ENCODE peak calls at places on chromosomes 11 and 22, in five cellular contexts. R is pancreas, A is GM23248, K is dorsolateral prefrontal cortex, S is tibial nerve. U is an unnamed sample.

GRCh38 chr11:83061883-83062282 is 9.8 kb downstream of the RAB30 start:
- DNase-seq in A (no peak), S (no peak), R (no peak), K (no peak), U (no peak)

GRCh38 chr11:64366751-64367150 is 7.8 kb downstream of the RPS6KA4 start:
- DNase-seq in S (no peak), R (no peak), A (peak), K (no peak), U (no peak)

GRCh38 chr11:93591247-93591898 is 48.2 kb upstream of the SMCO4 start:
- DNase-seq in K (no peak), S (no peak), A (peak), R (no peak), U (no peak)

GRCh38 chr11:57903441-57904123 is 120.1 kb upstream of the OR9Q1 start:
- DNase-seq in S (no peak), R (no peak), K (peak), A (peak), U (no peak)

GRCh38 chr22:35425971-35426800 is 26.2 kb downstream of the MCM5 start:
- DNase-seq in R (no peak), S (no peak), A (peak), K (no peak), U (no peak)

GRCh38 chr22:48780597-48781277 is 1046.9 kb downstream of the BRD1 start:
- DNase-seq in A (no peak), R (no peak), S (peak), K (no peak), U (no peak)

GRCh38 chr11:12199231-12199948 is 89.0 kb downstream of the MICAL2 start:
- DNase-seq in A (no peak), S (no peak), R (no peak), K (no peak), U (no peak)

GRCh38 chr11:117814766-117815261 is 9.7 kb downstream of the FXYD2 start:
- DNase-seq in S (peak), R (peak), K (peak), A (no peak), U (no peak)

GRCh38 chr11:76700177-76701100 is 29.9 kb upstream of the LRRC32 start:
- DNase-seq in K (no peak), R (no peak), S (no peak), A (peak), U (no peak)

GRCh38 chr11:62430350-62430749 is 11.5 kb downstream of the SCGB1A1 start:
- DNase-seq in K (no peak), S (no peak), A (peak), R (no peak), U (no peak)

GRCh38 chr22:29108137-29108536 is 35.3 kb downstream of the KREMEN1 start:
- DNase-seq in R (no peak), S (no peak), K (no peak), A (peak), U (no peak)

GRCh38 chr22:19942886-19943664 is 1.5 kb upstream of the TXNRD2 start:
- DNase-seq in K (no peak), A (peak), S (no peak), R (peak), U (no peak)

GRCh38 chr11:1335811-1336761 is 26.7 kb upstream of the TOLLIP start:
- DNase-seq in A (peak), K (peak), R (peak), S (peak), U (no peak)

GRCh38 chr11:17774232-17775034 is 39.9 kb downstream of the KCNC1 start:
- DNase-seq in R (no peak), A (no peak), S (no peak), K (no peak), U (no peak)

GRCh38 chr22:24105018-24105360 is 76.3 kb upstream of the SUSD2 start:
- DNase-seq in S (no peak), K (no peak), R (no peak), A (peak), U (peak)

GRCh38 chr11:32003335-32003734 is 87.5 kb upstream of the RCN1 start:
- DNase-seq in K (no peak), S (no peak), A (no peak), R (no peak), U (no peak)

GRCh38 chr11:4826425-4826824 is 5.3 kb downstream of the OR51F2 start:
- DNase-seq in S (no peak), K (no peak), A (no peak), R (no peak), U (no peak)

GRCh38 chr11:96309001-96309642 is 33.9 kb downstream of the MAML2 start:
- DNase-seq in R (no peak), K (no peak), S (no peak), A (peak), U (no peak)

GRCh38 chr11:125314264-125315087 is 149.9 kb downstream of the PKNOX2 start:
- DNase-seq in R (no peak), A (no peak), K (no peak), S (no peak), U (no peak)

GRCh38 chr11:11555228-11555627 is 66.6 kb downstream of the GALNT18 start:
- DNase-seq in K (no peak), S (no peak), A (no peak), R (peak), U (no peak)

GRCh38 chr11:44398266-44399045 is 88.5 kb upstream of the ALX4 start:
- DNase-seq in R (no peak), A (no peak), S (no peak), K (no peak), U (no peak)

GRCh38 chr11:104175769-104176168 is 11.8 kb upstream of the PDGFD start:
- DNase-seq in A (no peak), S (no peak), R (no peak), K (no peak), U (no peak)

GRCh38 chr11:128187377-128187776 is 400.0 kb downstream of the ETS1 start:
- DNase-seq in S (no peak), A (no peak), K (no peak), R (no peak), U (no peak)
- H3K27ac ChIP-seq in S (no peak), A (no peak), K (no peak), R (no peak), U (no peak)

DNA sequence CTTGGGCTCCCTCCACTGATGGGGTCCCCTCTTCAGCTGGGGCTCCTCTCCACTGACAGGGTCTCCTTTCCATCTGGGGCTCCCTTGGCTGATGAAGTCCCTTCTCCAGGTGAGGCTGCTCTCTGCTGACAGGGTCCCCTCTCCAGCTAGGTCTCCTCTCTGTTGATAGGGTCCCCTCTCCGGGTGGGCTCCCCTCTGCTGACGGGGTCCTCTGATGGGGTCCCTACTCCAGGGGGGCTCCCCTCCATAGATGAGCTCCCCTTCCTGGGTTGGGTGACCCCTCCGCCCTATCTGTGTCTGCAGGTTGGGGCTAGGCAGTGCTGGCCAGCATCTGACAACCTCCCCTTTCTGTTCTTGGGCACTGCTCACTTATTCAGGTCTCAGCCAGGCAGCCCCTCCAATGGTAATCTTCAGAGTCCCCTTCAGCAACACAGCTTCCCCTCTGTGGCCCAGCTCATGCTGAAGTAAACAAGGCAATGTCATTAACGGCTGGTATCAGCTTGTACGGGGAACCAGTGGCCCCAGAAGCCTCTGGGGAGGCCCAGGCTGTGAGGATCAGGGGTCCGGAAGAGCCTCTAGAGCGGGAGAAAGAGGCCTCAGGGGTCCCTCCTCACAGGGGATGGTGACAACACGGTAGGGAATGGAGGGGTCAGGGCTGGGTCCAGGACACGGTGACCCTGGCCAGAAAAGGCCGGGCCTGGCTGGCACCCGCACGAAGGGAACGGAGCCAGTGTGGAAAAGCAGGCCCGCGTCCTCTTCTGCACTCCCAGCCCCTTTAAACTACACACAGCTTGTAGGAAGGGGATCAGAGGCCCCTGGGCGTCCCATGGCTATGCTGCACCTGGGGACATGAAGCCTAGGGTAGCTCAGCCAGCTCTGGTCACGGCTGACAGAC is 9.6 kb upstream of the CD81 start:
- DNase-seq in K (no peak), R (no peak), S (no peak), A (no peak), U (no peak)
- H3K27ac ChIP-seq in K (peak), R (no peak), S (peak), A (no peak), U (peak)

GRCh38 chr22:17194213-17194612 is 25.0 kb downstream of the ADA2 start:
- DNase-seq in K (no peak), R (no peak), S (no peak), A (no peak), U (no peak)

GRCh38 chr22:17190702-17191101 is 28.5 kb downstream of the ADA2 start:
- DNase-seq in A (no peak), K (no peak), R (no peak), S (no peak), U (no peak)

GRCh38 chr22:17192186-17192585 is 27.0 kb downstream of the ADA2 start:
- DNase-seq in K (no peak), R (no peak), S (no peak), A (no peak), U (no peak)

DNA sequence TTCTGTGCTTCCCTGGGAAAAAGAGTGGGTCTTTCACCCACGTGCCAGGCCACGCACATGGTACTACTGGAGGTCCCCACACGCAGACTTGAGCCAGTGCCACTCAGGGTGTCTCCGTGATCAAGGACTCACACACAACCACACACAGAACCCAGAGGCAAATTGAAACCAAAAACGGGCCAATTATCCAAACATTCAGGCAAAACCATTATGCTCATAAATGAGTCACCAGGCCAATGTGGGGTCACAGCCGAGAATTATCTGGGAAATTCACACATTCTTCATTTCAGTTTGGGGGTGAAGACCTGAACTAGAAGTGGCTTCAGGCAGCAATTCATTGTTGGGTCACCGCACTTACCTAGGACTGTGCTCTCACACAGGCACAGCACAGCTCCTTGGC is 28.1 kb downstream of the ADA2 start:
- DNase-seq in A (peak), R (no peak), S (no peak), K (no peak), U (no peak)
- H3K27ac ChIP-seq in A (no peak), R (no peak), S (peak), K (no peak), U (no peak)

DNA sequence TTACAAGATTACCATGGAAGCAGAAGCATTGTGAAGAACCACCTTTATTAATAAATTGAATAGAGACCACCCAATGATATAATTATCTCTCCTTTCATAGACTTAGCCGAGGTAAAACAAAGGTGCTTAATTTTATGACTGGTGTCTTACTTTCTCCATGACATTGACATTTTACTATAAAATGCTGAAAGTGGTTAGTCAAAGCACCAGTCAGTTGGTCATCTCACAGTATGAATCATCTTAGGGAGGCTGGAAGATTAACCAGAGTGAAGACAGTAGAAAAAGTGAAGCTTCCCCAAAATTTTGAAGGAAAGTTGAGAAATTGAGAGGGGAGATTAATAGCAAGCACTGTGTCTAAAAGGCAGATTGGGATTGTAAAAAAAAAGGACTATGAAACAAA is 557.5 kb upstream of the ANO5 start:
- DNase-seq in A (no peak), K (no peak), R (no peak), S (no peak), U (no peak)
- H3K27ac ChIP-seq in A (no peak), K (no peak), R (no peak), S (no peak), U (no peak)